ENCODE peak calls at places on chromosome 6, in seven cellular contexts. One of them, this sample, is unnamed.

GRCh38 chr6:524803-525202 is 132.1 kb downstream of the HUS1B start:
- DNase-seq in AG10803: no peak
- DNase-seq in cardiac muscle cell: no peak
- DNase-seq in neural crest cell: no peak
- DNase-seq in SK-N-SH: no peak
- DNase-seq in epithelial cell of esophagus: no peak
- DNase-seq in fibroblast of mammary gland: no peak
- DNase-seq in this sample: no peak

GRCh38 chr6:41021832-41022231 is 17.2 kb downstream of the UNC5CL start:
- DNase-seq in AG10803: peak
- DNase-seq in cardiac muscle cell: peak
- DNase-seq in neural crest cell: no peak
- DNase-seq in SK-N-SH: peak
- DNase-seq in epithelial cell of esophagus: peak
- DNase-seq in fibroblast of mammary gland: peak
- DNase-seq in this sample: no peak

GRCh38 chr6:69846770-69847506 is 19.4 kb upstream of the COL19A1 start:
- DNase-seq in AG10803: no peak
- DNase-seq in cardiac muscle cell: no peak
- DNase-seq in neural crest cell: no peak
- DNase-seq in SK-N-SH: no peak
- DNase-seq in epithelial cell of esophagus: no peak
- DNase-seq in fibroblast of mammary gland: no peak
- DNase-seq in this sample: no peak

GRCh38 chr6:145963216-145964068 is 716 bp downstream of the SHPRH start:
- DNase-seq in AG10803: peak
- DNase-seq in cardiac muscle cell: peak
- DNase-seq in neural crest cell: no peak
- DNase-seq in SK-N-SH: peak
- DNase-seq in epithelial cell of esophagus: peak
- DNase-seq in fibroblast of mammary gland: peak
- DNase-seq in this sample: no peak

GRCh38 chr6:151284431-151285060 is 44.8 kb downstream of the AKAP12 start:
- DNase-seq in AG10803: no peak
- DNase-seq in cardiac muscle cell: no peak
- DNase-seq in neural crest cell: no peak
- DNase-seq in SK-N-SH: no peak
- DNase-seq in epithelial cell of esophagus: no peak
- DNase-seq in fibroblast of mammary gland: peak
- DNase-seq in this sample: no peak

GRCh38 chr6:74369556-74369993 is 673.6 kb downstream of the CD109 start:
- DNase-seq in AG10803: peak
- DNase-seq in cardiac muscle cell: peak
- DNase-seq in neural crest cell: no peak
- DNase-seq in SK-N-SH: no peak
- DNase-seq in epithelial cell of esophagus: peak
- DNase-seq in fibroblast of mammary gland: peak
- DNase-seq in this sample: no peak

GRCh38 chr6:123888779-123889513 is 85.3 kb downstream of the NKAIN2 start:
- DNase-seq in AG10803: no peak
- DNase-seq in cardiac muscle cell: no peak
- DNase-seq in neural crest cell: no peak
- DNase-seq in SK-N-SH: no peak
- DNase-seq in epithelial cell of esophagus: peak
- DNase-seq in fibroblast of mammary gland: no peak
- DNase-seq in this sample: no peak

GRCh38 chr6:127868338-127868737 is 32.5 kb downstream of the THEMIS start:
- DNase-seq in AG10803: peak
- DNase-seq in cardiac muscle cell: no peak
- DNase-seq in neural crest cell: no peak
- DNase-seq in SK-N-SH: no peak
- DNase-seq in epithelial cell of esophagus: peak
- DNase-seq in fibroblast of mammary gland: peak
- DNase-seq in this sample: no peak

GRCh38 chr6:158270389-158271127 is 41.7 kb upstream of the TULP4 start:
- DNase-seq in AG10803: no peak
- DNase-seq in cardiac muscle cell: no peak
- DNase-seq in neural crest cell: no peak
- DNase-seq in SK-N-SH: no peak
- DNase-seq in epithelial cell of esophagus: no peak
- DNase-seq in fibroblast of mammary gland: no peak
- DNase-seq in this sample: no peak

GRCh38 chr6:63347599-63347998 is 27.8 kb upstream of the LGSN start:
- DNase-seq in AG10803: peak
- DNase-seq in cardiac muscle cell: peak
- DNase-seq in neural crest cell: no peak
- DNase-seq in SK-N-SH: no peak
- DNase-seq in epithelial cell of esophagus: peak
- DNase-seq in fibroblast of mammary gland: peak
- DNase-seq in this sample: peak

GRCh38 chr6:129631070-129631469 is 78.9 kb downstream of the ARHGAP18 start:
- DNase-seq in AG10803: no peak
- DNase-seq in cardiac muscle cell: no peak
- DNase-seq in neural crest cell: no peak
- DNase-seq in SK-N-SH: no peak
- DNase-seq in epithelial cell of esophagus: no peak
- DNase-seq in fibroblast of mammary gland: no peak
- DNase-seq in this sample: no peak

GRCh38 chr6:125658759-125659431 is 90.5 kb upstream of the HEY2 start:
- DNase-seq in AG10803: peak
- DNase-seq in cardiac muscle cell: peak
- DNase-seq in neural crest cell: no peak
- DNase-seq in SK-N-SH: no peak
- DNase-seq in epithelial cell of esophagus: peak
- DNase-seq in fibroblast of mammary gland: no peak
- DNase-seq in this sample: no peak

GRCh38 chr6:107536183-107536582 is 46.3 kb downstream of the SOBP start:
- DNase-seq in AG10803: no peak
- DNase-seq in cardiac muscle cell: no peak
- DNase-seq in neural crest cell: no peak
- DNase-seq in SK-N-SH: no peak
- DNase-seq in epithelial cell of esophagus: no peak
- DNase-seq in fibroblast of mammary gland: no peak
- DNase-seq in this sample: no peak

GRCh38 chr6:125533710-125534397 is 215.6 kb upstream of the HEY2 start:
- DNase-seq in AG10803: no peak
- DNase-seq in cardiac muscle cell: peak
- DNase-seq in neural crest cell: no peak
- DNase-seq in SK-N-SH: no peak
- DNase-seq in epithelial cell of esophagus: peak
- DNase-seq in fibroblast of mammary gland: no peak
- DNase-seq in this sample: no peak

GRCh38 chr6:23212398-23212797 is 643.0 kb downstream of the HDGFL1 start:
- DNase-seq in AG10803: no peak
- DNase-seq in cardiac muscle cell: no peak
- DNase-seq in neural crest cell: no peak
- DNase-seq in SK-N-SH: no peak
- DNase-seq in epithelial cell of esophagus: no peak
- DNase-seq in fibroblast of mammary gland: no peak
- DNase-seq in this sample: no peak

GRCh38 chr6:105851181-105851580 is 235.0 kb upstream of the PRDM1 start:
- DNase-seq in AG10803: peak
- DNase-seq in cardiac muscle cell: no peak
- DNase-seq in neural crest cell: no peak
- DNase-seq in SK-N-SH: no peak
- DNase-seq in epithelial cell of esophagus: no peak
- DNase-seq in fibroblast of mammary gland: peak
- DNase-seq in this sample: peak

GRCh38 chr6:4603291-4603690 is 172.9 kb upstream of the CDYL start:
- DNase-seq in AG10803: peak
- DNase-seq in cardiac muscle cell: peak
- DNase-seq in neural crest cell: no peak
- DNase-seq in SK-N-SH: no peak
- DNase-seq in epithelial cell of esophagus: peak
- DNase-seq in fibroblast of mammary gland: peak
- DNase-seq in this sample: peak

GRCh38 chr6:136440187-136440582 is 110.0 kb downstream of the MAP7 start:
- DNase-seq in AG10803: no peak
- DNase-seq in cardiac muscle cell: no peak
- DNase-seq in neural crest cell: no peak
- DNase-seq in SK-N-SH: no peak
- DNase-seq in epithelial cell of esophagus: peak
- DNase-seq in fibroblast of mammary gland: no peak
- DNase-seq in this sample: no peak

GRCh38 chr6:133130863-133131262 is 110.3 kb upstream of the EYA4 start:
- DNase-seq in AG10803: no peak
- DNase-seq in cardiac muscle cell: peak
- DNase-seq in neural crest cell: no peak
- DNase-seq in SK-N-SH: no peak
- DNase-seq in epithelial cell of esophagus: peak
- DNase-seq in fibroblast of mammary gland: peak
- DNase-seq in this sample: no peak

GRCh38 chr6:9405825-9406224 is 970.5 kb upstream of the SLC35B3 start:
- DNase-seq in AG10803: no peak
- DNase-seq in cardiac muscle cell: no peak
- DNase-seq in neural crest cell: no peak
- DNase-seq in SK-N-SH: no peak
- DNase-seq in epithelial cell of esophagus: no peak
- DNase-seq in fibroblast of mammary gland: no peak
- DNase-seq in this sample: no peak

GRCh38 chr6:75818061-75818855 is 69.2 kb downstream of the MYO6 start:
- DNase-seq in AG10803: peak
- DNase-seq in cardiac muscle cell: no peak
- DNase-seq in neural crest cell: no peak
- DNase-seq in SK-N-SH: no peak
- DNase-seq in epithelial cell of esophagus: peak
- DNase-seq in fibroblast of mammary gland: peak
- DNase-seq in this sample: no peak

GRCh38 chr6:138483911-138484731 is 15.2 kb downstream of the NHSL1 start:
- DNase-seq in AG10803: no peak
- DNase-seq in cardiac muscle cell: no peak
- DNase-seq in neural crest cell: no peak
- DNase-seq in SK-N-SH: no peak
- DNase-seq in epithelial cell of esophagus: no peak
- DNase-seq in fibroblast of mammary gland: no peak
- DNase-seq in this sample: no peak

GRCh38 chr6:31400467-31401289 is 2.7 kb upstream of the MICA start:
- DNase-seq in AG10803: peak
- DNase-seq in cardiac muscle cell: peak
- DNase-seq in neural crest cell: peak
- DNase-seq in SK-N-SH: no peak
- DNase-seq in epithelial cell of esophagus: peak
- DNase-seq in fibroblast of mammary gland: peak
- DNase-seq in this sample: peak

GRCh38 chr6:15511248-15512125 is 151.3 kb downstream of the DTNBP1 start:
- DNase-seq in AG10803: peak
- DNase-seq in cardiac muscle cell: no peak
- DNase-seq in neural crest cell: no peak
- DNase-seq in SK-N-SH: no peak
- DNase-seq in epithelial cell of esophagus: no peak
- DNase-seq in fibroblast of mammary gland: no peak
- DNase-seq in this sample: no peak

GRCh38 chr6:119344306-119344705 is 5.3 kb downstream of the MAN1A1 start:
- DNase-seq in AG10803: no peak
- DNase-seq in cardiac muscle cell: no peak
- DNase-seq in neural crest cell: no peak
- DNase-seq in SK-N-SH: no peak
- DNase-seq in epithelial cell of esophagus: no peak
- DNase-seq in fibroblast of mammary gland: no peak
- DNase-seq in this sample: no peak
- TF ChIP-seq CTCF in AG10803: peak
- TF ChIP-seq CTCF in cardiac muscle cell: peak
- TF ChIP-seq CTCF in neural crest cell: no peak
- TF ChIP-seq CTCF in SK-N-SH: no peak
- TF ChIP-seq CTCF in epithelial cell of esophagus: no peak
- TF ChIP-seq CTCF in fibroblast of mammary gland: peak
- TF ChIP-seq CTCF in this sample: no peak

GRCh38 chr6:100078509-100078908 is 84.5 kb upstream of the MCHR2 start:
- DNase-seq in AG10803: peak
- DNase-seq in cardiac muscle cell: peak
- DNase-seq in neural crest cell: no peak
- DNase-seq in SK-N-SH: peak
- DNase-seq in epithelial cell of esophagus: peak
- DNase-seq in fibroblast of mammary gland: peak
- DNase-seq in this sample: no peak
- TF ChIP-seq CTCF in AG10803: peak
- TF ChIP-seq CTCF in cardiac muscle cell: peak
- TF ChIP-seq CTCF in neural crest cell: peak
- TF ChIP-seq CTCF in SK-N-SH: peak
- TF ChIP-seq CTCF in epithelial cell of esophagus: peak
- TF ChIP-seq CTCF in fibroblast of mammary gland: peak
- TF ChIP-seq CTCF in this sample: peak

DNA sequence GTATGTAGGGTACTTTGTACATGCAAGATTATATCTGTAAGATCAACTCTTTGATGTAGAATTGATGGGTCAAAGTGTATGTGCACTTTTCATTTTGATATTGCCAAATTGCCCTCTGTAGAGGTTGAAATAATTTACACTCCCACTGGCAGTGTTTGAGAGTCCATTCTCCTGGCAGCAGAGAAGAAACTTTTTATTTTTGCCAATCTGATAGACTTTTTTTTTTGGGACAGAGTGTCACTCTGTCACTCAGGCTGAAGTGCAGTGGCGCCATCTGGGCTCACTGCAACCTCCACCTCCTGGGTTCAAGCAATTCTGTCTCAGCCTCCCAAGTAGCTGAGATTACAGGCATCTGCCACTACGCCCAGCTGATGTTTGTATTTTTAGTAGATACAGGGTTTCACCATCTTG is 199.2 kb downstream of the ZFAND3 start:
- DNase-seq in AG10803: no peak
- DNase-seq in cardiac muscle cell: no peak
- DNase-seq in neural crest cell: no peak
- DNase-seq in SK-N-SH: no peak
- DNase-seq in epithelial cell of esophagus: no peak
- DNase-seq in fibroblast of mammary gland: no peak
- DNase-seq in this sample: no peak
- TF ChIP-seq CTCF in AG10803: no peak
- TF ChIP-seq CTCF in cardiac muscle cell: no peak
- TF ChIP-seq CTCF in neural crest cell: no peak
- TF ChIP-seq CTCF in SK-N-SH: no peak
- TF ChIP-seq CTCF in epithelial cell of esophagus: no peak
- TF ChIP-seq CTCF in fibroblast of mammary gland: no peak
- TF ChIP-seq CTCF in this sample: no peak

DNA sequence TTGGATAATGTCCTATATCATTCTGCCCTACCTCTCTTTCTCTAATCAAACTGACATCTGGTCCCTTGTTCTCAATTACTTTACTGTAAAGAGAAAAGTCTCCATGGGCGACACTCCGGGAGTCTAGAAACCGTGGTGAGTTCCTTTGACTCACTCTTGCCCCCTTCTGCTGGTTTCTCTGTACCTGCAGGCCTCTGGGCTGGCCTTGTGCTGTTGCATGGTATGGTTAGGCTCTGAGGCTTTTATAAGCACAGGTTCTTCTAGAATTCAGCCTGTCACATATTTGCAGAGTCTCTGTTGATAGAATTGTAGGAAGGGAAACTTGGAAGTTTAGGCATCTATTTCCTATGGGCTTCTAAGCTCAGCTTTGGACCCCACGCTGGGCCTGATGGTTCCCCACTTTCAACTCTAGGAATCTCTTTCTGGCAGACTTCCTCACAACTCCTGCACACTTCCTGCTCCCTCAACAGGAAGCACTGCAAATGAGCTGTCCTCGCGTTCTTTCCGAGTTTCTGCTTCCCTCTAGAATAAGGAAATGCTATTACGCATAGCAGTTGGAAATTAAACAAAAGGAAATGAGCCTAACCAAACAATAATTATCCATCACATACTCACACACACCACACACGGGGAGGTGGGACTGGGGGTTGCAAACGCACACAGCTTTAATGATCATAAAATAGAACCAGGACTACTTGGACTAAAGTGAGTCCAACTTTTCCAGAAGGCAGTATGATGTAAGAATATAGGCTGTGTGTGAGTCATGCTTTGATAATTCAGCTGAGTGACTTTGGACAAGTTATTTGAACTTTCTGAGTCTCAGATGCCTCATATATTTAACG is 683.3 kb downstream of the QKI start:
- DNase-seq in AG10803: peak
- DNase-seq in cardiac muscle cell: peak
- DNase-seq in neural crest cell: no peak
- DNase-seq in SK-N-SH: no peak
- DNase-seq in epithelial cell of esophagus: peak
- DNase-seq in fibroblast of mammary gland: peak
- DNase-seq in this sample: no peak
- TF ChIP-seq CTCF in AG10803: no peak
- TF ChIP-seq CTCF in cardiac muscle cell: peak
- TF ChIP-seq CTCF in neural crest cell: no peak
- TF ChIP-seq CTCF in SK-N-SH: no peak
- TF ChIP-seq CTCF in epithelial cell of esophagus: no peak
- TF ChIP-seq CTCF in fibroblast of mammary gland: no peak
- TF ChIP-seq CTCF in this sample: no peak

This sample was measured in AG09319.